ENCODE peak calls at places on chromosome 14, in five cellular contexts. S is progenitor cell of endocrine pancreas, U is ELR, E is EH, H is ovary. A is an unnamed sample.

GRCh38 chr14:88518592-88519512 is 36.0 kb downstream of the PTPN21 start:
- DNase-seq in E (peak; percentile 67), U (peak; percentile 86), S (no peak), H (no peak), A (peak; percentile 66)

GRCh38 chr14:34425095-34425851 is 36.8 kb downstream of the SPTSSA start:
- DNase-seq in U (no peak), S (no peak), H (no peak), E (no peak), A (no peak)

GRCh38 chr14:51852541-51852940 is 7.9 kb upstream of the GNG2 start:
- DNase-seq in H (no peak), E (no peak), S (no peak), U (peak; percentile 51), A (no peak)

GRCh38 chr14:96108911-96109310 is 69.7 kb downstream of the C14orf132 start:
- DNase-seq in H (no peak), U (no peak), E (no peak), S (no peak), A (no peak)

GRCh38 chr14:25134184-25134583 is 84.2 kb upstream of the STXBP6 start:
- DNase-seq in S (no peak), H (no peak), E (no peak), U (no peak), A (no peak)

GRCh38 chr14:69695664-69696527 is 71.0 kb upstream of the SRSF5 start:
- DNase-seq in E (peak; percentile 49), U (no peak), S (no peak), H (peak; percentile 58), A (no peak)

GRCh38 chr14:50225067-50225973 is 6.1 kb downstream of the SOS2 start:
- DNase-seq in E (peak; percentile 96), S (no peak), H (no peak), U (peak; percentile 77), A (peak; percentile 91)

GRCh38 chr14:79920180-79920579 is 291.1 kb downstream of the DIO2 start:
- DNase-seq in U (no peak), E (no peak), S (no peak), H (no peak), A (no peak)